ENCODE peak calls at places on chromosomes 5 and 9, in six cellular contexts. R, U, H, C, V and O are unnamed samples.

GRCh38 chr5:124395899-124396298 is 350.5 kb downstream of the ZNF608 start:
- DNase-seq in R (no peak), U (no peak), H (no peak), C (no peak), V (no peak), O (no peak)

GRCh38 chr5:27328480-27328879 is 290.1 kb upstream of the CDH9 start:
- DNase-seq in R (peak), U (no peak), H (peak), C (peak), V (no peak), O (no peak)

GRCh38 chr5:136799806-136800372 is 434.5 kb upstream of the TRPC7 start:
- DNase-seq in R (peak), U (no peak), H (peak), C (no peak), V (no peak), O (no peak)

GRCh38 chr9:88993327-88993726 is 2.1 kb downstream of the S1PR3 start:
- DNase-seq in R (peak), U (no peak), H (no peak), C (no peak), V (no peak), O (no peak)

GRCh38 chr9:93952784-93953491 is 2.2 kb downstream of the BARX1 start:
- DNase-seq in R (no peak), U (no peak), H (no peak), C (no peak), V (no peak), O (no peak)

GRCh38 chr5:121668635-121669034 is 183.0 kb upstream of the FTMT start:
- DNase-seq in R (peak), U (no peak), H (peak), C (no peak), V (no peak), O (no peak)

GRCh38 chr9:106994463-106994862 is 131.5 kb downstream of the ZNF462 start:
- DNase-seq in R (no peak), U (no peak), H (no peak), C (no peak), V (no peak), O (no peak)

GRCh38 chr9:81318571-81318970 is 370.8 kb downstream of the TLE1 start:
- DNase-seq in R (peak), U (no peak), H (peak), C (peak), V (no peak), O (no peak)

GRCh38 chr5:176540476-176540899 is 3.3 kb upstream of the RNF44 start:
- DNase-seq in R (no peak), U (no peak), H (no peak), C (no peak), V (no peak), O (no peak)